ENCODE peak calls at places on chromosomes 11 and 22, in eight cellular contexts. U, V, Z, N, I, T, G and H are unnamed samples.

GRCh38 chr11:120212259-120212888 is 1.5 kb downstream of the OAF start:
- DNase-seq in T (peak), G (no peak), V (no peak), I (no peak), N (no peak), U (no peak), Z (peak), H (no peak)

GRCh38 chr11:60710482-60710881 is 11.1 kb downstream of the MS4A8 start:
- DNase-seq in U (no peak), T (no peak), N (no peak), I (no peak), V (no peak), Z (no peak), G (no peak), H (no peak)

GRCh38 chr11:84144531-84144930 is 858.4 kb upstream of the CCDC90B start:
- DNase-seq in N (no peak), T (no peak), V (no peak), G (no peak), U (no peak), Z (no peak), I (no peak), H (no peak)

GRCh38 chr11:14306481-14306880 is 52.5 kb downstream of the RRAS2 start:
- DNase-seq in G (no peak), U (no peak), T (no peak), N (no peak), Z (no peak), I (no peak), V (no peak), H (no peak)

GRCh38 chr11:64324692-64325469 is 7.0 kb downstream of the PRDX5 start:
- DNase-seq in V (no peak), U (no peak), G (no peak), Z (no peak), N (no peak), T (no peak), I (no peak), H (no peak)

GRCh38 chr11:2709429-2709828 is 9.6 kb upstream of the KCNQ1OT1 start:
- DNase-seq in T (peak), V (peak), N (no peak), I (no peak), Z (no peak), U (no peak), G (no peak), H (no peak)

GRCh38 chr11:76085321-76085720 is 121.0 kb downstream of the WNT11 start:
- DNase-seq in N (no peak), G (no peak), Z (no peak), T (no peak), U (no peak), I (no peak), V (no peak), H (no peak)

GRCh38 chr11:60169264-60169915 is 13.5 kb downstream of the MS4A6A start:
- DNase-seq in Z (no peak), I (no peak), U (no peak), G (no peak), T (no peak), V (peak), N (no peak), H (peak)

GRCh38 chr11:66232769-66233168 is 35.7 kb upstream of the RAB1B start:
- DNase-seq in N (no peak), G (no peak), V (no peak), U (no peak), I (no peak), T (no peak), Z (no peak), H (no peak)

GRCh38 chr11:122097419-122098001 is 18.5 kb downstream of the BLID start:
- DNase-seq in T (peak), U (no peak), V (no peak), G (no peak), I (no peak), Z (no peak), N (no peak), H (no peak)

GRCh38 chr11:131002145-131002544 is 85.9 kb upstream of the SNX19 start:
- DNase-seq in N (no peak), I (no peak), G (no peak), T (no peak), U (no peak), Z (no peak), V (no peak), H (no peak)

GRCh38 chr11:72592698-72593097 is 81.5 kb downstream of the PDE2A start:
- DNase-seq in U (no peak), Z (no peak), T (no peak), V (no peak), G (no peak), N (no peak), I (no peak), H (no peak)

GRCh38 chr11:31826530-31827438 is 15.7 kb upstream of the PAX6 start:
- DNase-seq in Z (no peak), I (no peak), T (no peak), G (no peak), V (no peak), N (no peak), U (no peak), H (no peak)

GRCh38 chr22:37419370-37419915 is 7.8 kb downstream of the ELFN2 start:
- DNase-seq in N (no peak), Z (no peak), I (no peak), V (no peak), G (no peak), U (no peak), T (no peak), H (no peak)

GRCh38 chr11:119993732-119994131 is 144.2 kb downstream of the TRIM29 start:
- DNase-seq in I (no peak), G (no peak), N (no peak), Z (no peak), V (no peak), U (no peak), T (no peak), H (no peak)

GRCh38 chr11:1254086-1254648 is 31.3 kb downstream of the MUC5B start:
- DNase-seq in U (no peak), V (no peak), I (no peak), G (no peak), T (no peak), Z (no peak), N (no peak), H (no peak)

GRCh38 chr11:68040121-68040956 is 1.5 kb downstream of the TCIRG1 start:
- DNase-seq in U (no peak), G (peak), I (peak), T (peak), N (peak), V (peak), Z (peak), H (peak)

GRCh38 chr11:11621881-11622706 is at the start of gene GALNT18:
- DNase-seq in T (peak), N (peak), U (no peak), I (peak), V (peak), Z (peak), G (peak), H (peak)

GRCh38 chr11:27349919-27350318 is 13.1 kb downstream of the CCDC34 start:
- DNase-seq in Z (no peak), U (no peak), G (no peak), T (no peak), N (no peak), V (no peak), I (no peak), H (no peak)

GRCh38 chr11:122695076-122695620 is 39.6 kb downstream of the UBASH3B start:
- DNase-seq in I (no peak), Z (no peak), N (no peak), U (no peak), G (no peak), T (no peak), V (no peak), H (peak)

GRCh38 chr11:117809236-117810055 is 12.4 kb upstream of the DSCAML1 start:
- DNase-seq in G (peak), V (peak), Z (peak), I (no peak), T (peak), U (no peak), N (no peak), H (peak)

GRCh38 chr11:74820763-74821162 is 72.1 kb downstream of the RNF169 start:
- DNase-seq in T (peak), U (no peak), G (no peak), Z (no peak), V (no peak), I (no peak), N (no peak), H (no peak)

GRCh38 chr11:97979741-97980140 is 1041.0 kb upstream of the CNTN5 start:
- DNase-seq in N (no peak), I (no peak), T (no peak), G (no peak), V (no peak), U (no peak), Z (no peak), H (no peak)

GRCh38 chr11:102007567-102008437 is 39.4 kb upstream of the CFAP300 start:
- DNase-seq in T (peak), Z (no peak), U (no peak), G (no peak), V (no peak), N (peak), I (no peak), H (peak)

GRCh38 chr22:47201996-47202818 is 439.8 kb downstream of the TBC1D22A start:
- DNase-seq in U (no peak), V (no peak), Z (peak), N (no peak), T (no peak), G (peak), I (no peak), H (no peak)

GRCh38 chr11:20049231-20049630 is 111.0 kb downstream of the DBX1 start:
- DNase-seq in U (no peak), G (no peak), Z (no peak), I (no peak), N (no peak), V (no peak), T (no peak), H (no peak)

GRCh38 chr11:86955111-86955673 is at the start of gene FZD4:
- DNase-seq in U (no peak), G (peak), T (peak), Z (peak), N (no peak), I (peak), V (peak), H (peak)

GRCh38 chr11:44595964-44596381 is 30.5 kb downstream of the CD82 start:
- DNase-seq in G (no peak), Z (peak), T (no peak), V (peak), N (no peak), U (no peak), I (no peak), H (no peak)

GRCh38 chr11:66700337-66700736 is 22.6 kb upstream of the RBM4B start:
- DNase-seq in N (no peak), V (no peak), T (no peak), U (no peak), I (no peak), Z (no peak), G (no peak), H (no peak)

GRCh38 chr11:3135491-3136440 is 29.3 kb downstream of the OSBPL5 start:
- DNase-seq in G (peak), V (peak), U (no peak), I (no peak), T (no peak), Z (peak), N (no peak), H (no peak)

GRCh38 chr11:77047007-77047927 is 13.1 kb downstream of the B3GNT6 start:
- DNase-seq in G (no peak), Z (no peak), I (no peak), N (peak), U (peak), V (peak), T (peak), H (peak)

GRCh38 chr22:46027219-46028068 is 50.5 kb upstream of the WNT7B start:
- DNase-seq in N (no peak), V (peak), G (peak), Z (peak), U (no peak), T (no peak), I (no peak), H (peak)

GRCh38 chr11:57761301-57762234 is at the start of gene CTNND1:
- DNase-seq in G (no peak), Z (peak), N (peak), I (peak), V (peak), T (peak), U (no peak), H (peak)
- TF ChIP-seq POLR2A in G (peak), Z (peak), N (peak), I (peak), V (peak), T (peak), U (no peak), H (peak)

GRCh38 chr11:47177846-47178245 is 1.2 kb upstream of the ARFGAP2 start:
- DNase-seq in Z (peak), I (no peak), G (peak), N (no peak), U (no peak), V (no peak), T (no peak), H (no peak)

GRCh38 chr11:47177229-47177845 is 658 bp upstream of the ARFGAP2 start:
- DNase-seq in G (no peak), N (peak), Z (no peak), T (peak), V (peak), I (peak), U (no peak), H (peak)

GRCh38 chr11:47175746-47176327 is 842 bp downstream of the ARFGAP2 start:
- DNase-seq in G (no peak), V (no peak), N (no peak), Z (no peak), I (no peak), U (no peak), T (no peak), H (no peak)

GRCh38 chr11:47178305-47178704 is 1.6 kb upstream of the ARFGAP2 start:
- DNase-seq in Z (no peak), N (no peak), U (no peak), T (no peak), G (peak), I (no peak), V (no peak), H (no peak)

DNA sequence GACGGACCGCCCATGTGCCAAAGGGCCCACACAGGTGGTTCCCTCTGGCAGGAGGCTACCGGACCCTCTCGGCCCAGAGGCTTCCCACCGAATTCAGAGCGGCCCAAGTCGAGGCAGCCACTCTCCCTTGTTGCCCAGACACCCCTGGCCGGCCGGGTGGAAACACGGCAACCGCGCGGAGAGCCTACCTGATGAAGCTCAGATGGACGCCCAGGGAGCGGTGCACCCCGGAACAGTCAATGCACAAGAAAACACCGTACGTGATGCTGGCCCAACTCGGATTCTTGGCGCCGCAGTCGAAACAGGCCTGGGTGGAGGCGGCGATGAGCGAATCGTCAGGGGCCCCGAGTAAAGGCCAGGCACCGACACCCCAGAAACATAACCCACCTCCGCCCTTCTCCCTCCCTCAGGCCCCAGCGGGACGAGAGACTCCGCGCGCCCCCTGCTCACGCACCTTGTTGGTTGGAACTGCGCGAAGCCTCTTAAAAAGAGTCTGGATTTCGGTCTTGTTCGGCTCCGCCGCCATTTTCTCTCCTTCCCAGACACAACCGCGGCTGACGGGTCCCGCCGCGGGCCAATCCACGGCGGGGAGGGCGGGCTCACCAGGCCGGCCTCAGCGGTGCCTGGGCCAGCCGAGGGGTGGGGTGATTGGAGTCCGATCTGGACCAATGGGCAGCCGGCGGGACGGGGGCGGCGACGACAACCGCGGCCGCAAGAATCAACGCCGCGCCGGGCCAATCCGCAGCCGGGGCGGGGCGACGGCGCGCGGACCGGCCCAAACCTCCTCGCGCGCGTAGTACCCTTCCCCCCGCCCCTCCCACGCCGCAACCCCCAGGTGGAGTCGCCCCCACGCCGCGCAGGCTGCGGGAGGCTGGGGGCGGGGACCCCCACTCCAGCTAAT is at the start of gene ARFGAP2:
- DNase-seq in V (peak), U (peak), Z (peak), G (peak), N (peak), T (peak), I (peak), H (peak)
- TF ChIP-seq POLR2A in V (peak), U (no peak), Z (peak), G (no peak), N (peak), T (peak), I (peak), H (peak)

GRCh38 chr11:62671604-62672528 is at the start of the genes LBHD1 and UQCC3:
- DNase-seq in U (peak), V (peak), Z (peak), G (peak), N (no peak), T (peak), I (peak), H (peak)
- TF ChIP-seq POLR2A in U (no peak), V (peak), Z (peak), G (peak), N (peak), T (peak), I (peak), H (peak)

GRCh38 chr11:69636870-69637600 is 3.9 kb upstream of the CCND1 start:
- DNase-seq in U (no peak), T (no peak), N (no peak), Z (peak), I (no peak), G (peak), V (no peak), H (no peak)

GRCh38 chr11:69639843-69640242 is 1.1 kb upstream of the CCND1 start:
- DNase-seq in T (no peak), N (no peak), Z (no peak), V (no peak), G (no peak), U (no peak), I (no peak), H (no peak)

GRCh38 chr11:69638941-69639681 is 1.8 kb upstream of the CCND1 start:
- DNase-seq in V (no peak), Z (peak), U (no peak), N (no peak), G (peak), I (no peak), T (peak), H (peak)

GRCh38 chr11:69637601-69637955 is 3.4 kb upstream of the CCND1 start:
- DNase-seq in N (no peak), U (no peak), T (no peak), V (no peak), I (no peak), Z (no peak), G (peak), H (no peak)

DNA sequence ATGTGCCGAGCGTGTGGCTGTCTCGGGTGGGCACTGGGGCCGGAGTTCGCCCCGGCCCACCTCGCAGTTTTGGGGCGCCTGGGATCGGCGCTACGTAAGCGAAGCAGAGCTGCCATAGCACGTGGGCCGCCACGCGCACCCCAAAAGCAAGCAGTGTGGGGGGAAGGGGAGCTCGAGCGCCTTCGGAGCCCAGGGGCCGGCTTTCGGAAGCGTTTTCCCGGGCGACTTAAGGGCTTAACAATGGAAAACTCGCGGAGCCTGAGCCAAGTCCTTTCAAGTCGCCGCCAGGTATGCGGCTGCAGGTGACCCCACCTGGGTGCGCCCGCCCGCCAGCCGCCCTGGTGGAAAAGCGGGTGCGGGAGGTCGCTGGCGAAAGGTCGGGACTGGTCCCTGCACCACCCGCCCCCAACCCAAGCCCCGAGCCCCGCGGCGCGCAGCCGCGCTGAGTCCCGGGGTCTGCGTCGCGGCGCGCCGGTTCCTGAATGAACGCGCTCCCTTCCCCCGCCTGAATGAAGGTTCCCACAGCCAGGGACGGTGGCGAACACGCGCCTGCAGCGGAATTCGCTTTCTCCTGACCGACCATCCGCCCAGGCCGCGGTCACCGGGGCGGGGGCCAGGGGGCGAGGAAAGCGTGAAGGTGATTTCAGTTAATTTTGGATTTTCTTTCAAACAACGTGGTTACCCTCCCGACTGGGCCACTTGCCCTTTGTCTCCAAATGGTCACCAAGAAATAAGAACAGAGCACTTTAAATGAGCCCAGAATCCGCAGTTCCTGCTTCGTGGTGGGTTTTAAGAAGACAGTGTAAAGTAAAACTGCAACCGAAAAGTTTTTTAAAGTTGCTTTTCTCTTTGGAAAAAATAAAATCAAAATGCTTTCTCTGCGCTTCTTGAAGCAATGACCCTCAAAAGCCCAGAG is 2.7 kb upstream of the CCND1 start:
- DNase-seq in V (no peak), T (peak), N (no peak), I (no peak), U (no peak), G (peak), Z (peak), H (no peak)
- TF ChIP-seq POLR2A in V (no peak), T (no peak), N (no peak), I (no peak), U (no peak), G (no peak), Z (peak), H (no peak)

GRCh38 chr11:113771964-113772363 is 1.5 kb downstream of the ZW10 start:
- DNase-seq in Z (no peak), G (no peak), I (no peak), T (no peak), N (no peak), V (no peak), U (no peak), H (no peak)

GRCh38 chr11:113774174-113774503 is 647 bp upstream of the ZW10 start:
- DNase-seq in U (no peak), N (no peak), V (no peak), T (no peak), Z (no peak), I (no peak), G (no peak), H (no peak)

GRCh38 chr11:113773092-113773415 is 438 bp downstream of the ZW10 start:
- DNase-seq in V (no peak), I (no peak), N (no peak), T (peak), U (no peak), Z (peak), G (no peak), H (peak)

GRCh38 chr11:113778111-113778910 is 1.3 kb upstream of the CLDN25 start:
- DNase-seq in V (no peak), Z (no peak), T (peak), N (no peak), G (no peak), U (no peak), I (no peak), H (no peak)

DNA sequence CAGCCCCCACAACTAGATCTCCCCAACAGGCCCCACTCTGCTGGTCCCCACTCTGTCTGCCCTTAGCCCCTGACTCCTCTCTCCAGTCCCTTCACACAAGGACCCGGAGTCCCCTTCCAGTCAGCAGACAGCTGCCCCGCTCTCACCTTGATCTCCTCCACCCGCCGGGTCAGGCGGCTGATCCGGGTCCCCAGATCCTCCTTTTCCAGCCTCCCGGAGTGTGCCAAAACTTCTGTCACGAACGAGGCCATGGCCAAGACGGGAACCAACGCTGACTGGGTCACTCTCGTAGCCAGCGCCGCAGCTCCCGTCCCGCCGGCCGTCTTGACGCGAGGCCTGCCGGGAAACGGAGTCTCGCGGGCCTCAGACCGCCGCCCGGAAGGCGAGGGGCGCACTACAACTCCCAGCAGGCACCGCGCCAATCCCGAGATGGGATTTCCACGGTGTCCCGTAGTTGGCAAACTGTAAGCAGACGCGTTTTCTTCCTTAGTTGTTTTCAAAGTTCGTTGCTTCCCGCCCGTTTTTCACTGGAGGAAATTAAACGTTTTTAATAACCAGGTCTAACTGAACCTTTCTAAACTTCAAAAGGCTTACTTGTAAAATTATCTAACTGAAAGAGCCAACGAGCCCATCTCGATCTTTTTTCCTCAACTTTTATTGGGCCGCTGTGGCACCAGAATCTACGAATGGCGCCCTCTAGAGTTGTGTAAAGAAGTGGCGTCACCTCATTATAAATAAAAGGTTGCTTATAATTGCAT is at the start of gene ZW10:
- DNase-seq in V (peak), G (peak), I (peak), Z (peak), U (peak), T (peak), N (peak), H (peak)
- TF ChIP-seq POLR2A in V (no peak), G (no peak), I (peak), Z (peak), U (no peak), T (peak), N (peak), H (peak)